ENCODE peak calls at places on chromosome 22, in eight cellular contexts. V, H, P, T, J, C, M and R are unnamed samples.

GRCh38 chr22:37175414-37176144 is 12.5 kb downstream of the C1QTNF6 start:
- DNase-seq in T (peak; percentile 9), J (no peak), P (no peak), H (no peak), C (no peak), M (no peak), V (no peak), R (no peak)

GRCh38 chr22:41681616-41682015 is 7.1 kb downstream of the SNU13 start:
- DNase-seq in M (no peak), J (no peak), T (no peak), C (no peak), V (no peak), P (no peak), H (no peak), R (peak; percentile 20)

GRCh38 chr22:17847360-17848078 is 73.2 kb upstream of the BID start:
- DNase-seq in M (no peak), J (no peak), H (no peak), V (peak; percentile 85), P (no peak), T (peak; percentile 81), C (no peak), R (no peak)

GRCh38 chr22:50691521-50691920 is 18.9 kb downstream of the SHANK3 start:
- DNase-seq in P (peak; percentile 12), M (no peak), V (peak; percentile 46), J (peak; percentile 73), T (peak; percentile 34), H (peak; percentile 18), C (no peak), R (peak; percentile 40)

GRCh38 chr22:43743929-43744643 is 68.0 kb downstream of the EFCAB6 start:
- DNase-seq in P (no peak), V (no peak), M (no peak), T (no peak), J (no peak), H (no peak), C (no peak), R (no peak)

GRCh38 chr22:37551981-37552380 is 8.3 kb upstream of the CDC42EP1 start:
- DNase-seq in P (no peak), V (no peak), H (no peak), T (no peak), C (no peak), M (no peak), J (no peak), R (no peak)

GRCh38 chr22:37623075-37624016 is 14.7 kb downstream of the GGA1 start:
- DNase-seq in M (peak; percentile 88), T (peak; percentile 65), C (peak; percentile 75), V (peak; percentile 83), P (no peak), J (peak; percentile 57), H (peak; percentile 58), R (no peak)

GRCh38 chr22:17994424-17995108 is 29.8 kb downstream of the MICAL3 start:
- DNase-seq in T (no peak), V (no peak), J (no peak), P (no peak), H (no peak), M (no peak), C (no peak), R (no peak)

GRCh38 chr22:24117942-24118341 is 63.3 kb upstream of the SUSD2 start:
- DNase-seq in M (no peak), T (no peak), H (no peak), J (no peak), V (peak; percentile 32), P (no peak), C (no peak), R (no peak)

GRCh38 chr22:29521526-29521925 is 32.0 kb downstream of the THOC5 start:
- DNase-seq in V (no peak), T (no peak), J (no peak), M (no peak), P (no peak), H (no peak), C (no peak), R (no peak)
- TF ChIP-seq CTCF in V (no peak), T (no peak), J (no peak), M (no peak), P (no peak), H (no peak), C (no peak), R (no peak)

GRCh38 chr22:22744412-22745224 is 100.2 kb downstream of the GGTLC2 start:
- DNase-seq in M (no peak), J (no peak), V (no peak), H (no peak), T (no peak), P (no peak), C (no peak), R (no peak)

GRCh38 chr22:22745225-22746060 is 101.0 kb downstream of the GGTLC2 start:
- DNase-seq in C (peak; percentile 74), P (no peak), V (peak; percentile 57), M (peak; percentile 58), T (no peak), J (no peak), H (peak; percentile 54), R (peak; percentile 12)

GRCh38 chr22:22741843-22742242 is 97.4 kb downstream of the GGTLC2 start:
- DNase-seq in C (no peak), M (no peak), V (no peak), H (no peak), J (no peak), T (no peak), P (no peak), R (no peak)

GRCh38 chr22:22742641-22743040 is 98.2 kb downstream of the GGTLC2 start:
- DNase-seq in P (no peak), T (no peak), H (no peak), V (no peak), M (no peak), C (no peak), J (no peak), R (no peak)

GRCh38 chr22:22743128-22743760 is 98.8 kb downstream of the GGTLC2 start:
- DNase-seq in P (no peak), T (no peak), C (no peak), V (no peak), H (no peak), J (no peak), M (no peak), R (no peak)
- TF ChIP-seq CTCF in P (no peak), T (no peak), C (no peak), V (no peak), H (no peak), J (no peak), M (no peak), R (no peak)

GRCh38 chr22:26546282-26546681 is 34.0 kb upstream of the TFIP11 start:
- DNase-seq in M (no peak), H (no peak), P (no peak), C (no peak), J (no peak), V (no peak), T (no peak), R (no peak)
- TF ChIP-seq CTCF in M (no peak), H (no peak), P (no peak), C (no peak), J (no peak), V (no peak), T (no peak), R (no peak)

DNA sequence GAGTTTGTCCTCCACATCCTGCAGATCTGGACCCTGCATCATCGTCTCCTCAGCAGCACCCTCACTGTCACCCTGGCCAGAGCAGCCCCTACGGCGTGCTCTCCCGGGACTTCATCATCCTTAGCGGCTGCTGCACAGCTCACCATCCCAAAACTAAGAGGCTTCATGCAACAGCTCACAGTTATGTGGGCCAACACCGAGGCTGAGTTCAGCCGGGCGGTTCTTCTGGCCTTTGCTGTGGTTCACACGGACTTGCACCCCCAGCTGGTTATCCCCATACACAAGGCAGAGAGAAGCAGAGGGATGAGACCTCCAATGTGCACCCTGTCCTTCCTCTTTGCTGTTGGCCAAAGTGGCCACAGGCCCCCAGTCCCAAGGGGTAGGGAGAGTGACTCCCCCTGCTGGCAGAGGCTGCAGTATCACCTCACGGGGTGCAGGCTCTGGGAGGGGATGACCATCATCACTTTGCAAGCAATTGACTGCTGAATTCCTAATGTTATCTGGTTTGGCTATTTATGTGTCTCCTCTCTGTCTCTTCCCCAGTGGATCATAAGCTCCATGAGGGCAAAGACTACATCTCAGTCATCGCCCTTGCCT is 276.8 kb downstream of the BRD1 start:
- DNase-seq in V (no peak), M (no peak), C (no peak), P (no peak), T (no peak), J (no peak), H (no peak), R (no peak)
- TF ChIP-seq CTCF in V (no peak), M (no peak), C (no peak), P (no peak), T (no peak), J (no peak), H (no peak), R (no peak)

GRCh38 chr22:31609716-31610115 is 52.3 kb downstream of the PISD start:
- DNase-seq in C (no peak), M (no peak), J (no peak), V (no peak), H (no peak), P (no peak), T (no peak), R (no peak)
- TF ChIP-seq CTCF in C (no peak), M (no peak), J (no peak), V (no peak), H (no peak), P (no peak), T (no peak), R (no peak)